ENCODE peak calls at places on chromosomes 2 and 18, in six cellular contexts. A, G, E, L, X and P are unnamed samples.

GRCh38 chr2:65361623-65362022 is 70.8 kb downstream of the SPRED2 start:
- DNase-seq in A (peak; percentile 58), G (no peak), E (no peak), L (no peak), X (no peak), P (no peak)

GRCh38 chr2:84901593-84902120 is 3.8 kb upstream of the TMSB10 start:
- DNase-seq in A (peak; percentile 93), G (no peak), E (no peak), L (no peak), X (no peak), P (no peak)

GRCh38 chr2:207403950-207404349 is 125.8 kb upstream of the CREB1 start:
- DNase-seq in A (peak; percentile 74), G (no peak), E (no peak), L (no peak), X (no peak), P (no peak)

GRCh38 chr2:9319338-9319715 is 104.0 kb downstream of the ITGB1BP1 start:
- DNase-seq in A (no peak), G (no peak), E (no peak), L (no peak), X (no peak), P (no peak)

GRCh38 chr18:23828426-23828825 is 139.2 kb downstream of the LAMA3 start:
- DNase-seq in A (peak; percentile 72), G (no peak), E (peak; percentile 85), L (peak; percentile 62), X (peak; percentile 23), P (peak; percentile 96)

GRCh38 chr2:190677255-190677654 is 28.4 kb downstream of the NAB1 start:
- DNase-seq in A (no peak), G (no peak), E (no peak), L (no peak), X (no peak), P (no peak)

GRCh38 chr2:1784087-1784486 is 39.8 kb upstream of the PXDN start:
- DNase-seq in A (no peak), G (no peak), E (no peak), L (no peak), X (no peak), P (no peak)

GRCh38 chr2:218658671-218659257 is 659 bp downstream of the ZNF142 start:
- DNase-seq in A (peak; percentile 19), G (peak; percentile 36), E (no peak), L (peak; percentile 77), X (peak; percentile 51), P (peak; percentile 68)

GRCh38 chr2:105598404-105598803 is 146.3 kb upstream of the NCK2 start:
- DNase-seq in A (no peak), G (no peak), E (no peak), L (no peak), X (no peak), P (no peak)

GRCh38 chr2:154697422-154698237 is 865 bp upstream of the KCNJ3 start:
- DNase-seq in A (peak; percentile 1), G (peak; percentile 33), E (no peak), L (peak; percentile 55), X (no peak), P (no peak)

GRCh38 chr2:86648696-86649095 is 25.0 kb upstream of the RNF103 start:
- DNase-seq in A (no peak), G (no peak), E (no peak), L (no peak), X (no peak), P (no peak)

GRCh38 chr2:86646329-86646728 is 22.7 kb upstream of the RNF103 start:
- DNase-seq in A (no peak), G (no peak), E (no peak), L (no peak), X (no peak), P (no peak)

GRCh38 chr2:86649119-86649947 is 25.7 kb upstream of the RNF103 start:
- DNase-seq in A (no peak), G (no peak), E (no peak), L (peak; percentile 35), X (no peak), P (no peak)

GRCh38 chr2:86646865-86647264 is 23.2 kb upstream of the RNF103 start:
- DNase-seq in A (no peak), G (no peak), E (no peak), L (no peak), X (no peak), P (peak; percentile 19)

GRCh38 chr2:86650188-86650587 is 26.5 kb upstream of the RNF103 start:
- DNase-seq in A (no peak), G (no peak), E (no peak), L (no peak), X (no peak), P (no peak)
- H3K4me3 ChIP-seq in A (no peak overlapping the region), G (no peak overlapping the region), E (no peak overlapping the region), L (no peak overlapping the region), X (no peak overlapping the region), P (no peak overlapping the region)

GRCh38 chr2:72108121-72108520 is 39.5 kb downstream of the CYP26B1 start:
- DNase-seq in A (peak; percentile 30), G (no peak), E (no peak), L (no peak), X (no peak), P (peak; percentile 99)

GRCh38 chr2:72106978-72107377 is 40.7 kb downstream of the CYP26B1 start:
- DNase-seq in A (no peak), G (no peak), E (no peak), L (no peak), X (no peak), P (peak; percentile 67)

GRCh38 chr2:72103161-72103560 is 44.5 kb downstream of the CYP26B1 start:
- DNase-seq in A (no peak), G (no peak), E (no peak), L (no peak), X (no peak), P (no peak)

GRCh38 chr2:72103690-72104089 is 44.0 kb downstream of the CYP26B1 start:
- DNase-seq in A (no peak), G (no peak), E (no peak), L (no peak), X (no peak), P (no peak)

GRCh38 chr2:72104821-72105588 is 42.7 kb downstream of the CYP26B1 start:
- DNase-seq in A (no peak), G (no peak), E (no peak), L (no peak), X (no peak), P (no peak)
- TF ChIP-seq CTCF in A (no peak), G (no peak), E (no peak), L (no peak), X (no peak), P (no peak)

DNA sequence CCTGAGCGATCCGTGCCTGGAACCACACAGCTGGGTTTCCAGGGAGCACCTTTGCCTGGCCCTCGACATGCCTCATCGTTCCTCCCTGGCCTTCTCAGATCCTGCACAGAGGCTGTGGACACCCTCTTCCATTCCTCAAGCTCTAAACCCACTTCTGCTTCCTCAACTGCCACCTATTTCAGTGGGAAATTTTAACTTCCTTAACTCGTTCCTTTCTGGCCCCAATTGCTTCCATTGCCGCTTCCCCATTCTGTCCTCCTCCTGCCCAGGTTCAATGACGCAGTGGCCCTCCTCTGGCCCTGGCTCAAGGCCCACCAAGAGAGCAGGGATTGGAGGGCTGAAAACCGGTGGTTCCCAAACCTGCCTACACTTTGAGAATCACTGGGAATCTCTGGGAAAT is 4.8 kb upstream of the B3GNT7 start:
- DNase-seq in A (no peak), G (no peak), E (no peak), L (no peak), X (no peak), P (no peak)
- H3K36me3 ChIP-seq in A (no peaks in the 10 kb centered on the region), G (no peaks in the 10 kb centered on the region), E (no peaks in the 10 kb centered on the region), L (no peaks in the 10 kb centered on the region), X (no peaks in the 10 kb centered on the region), P (no peaks in the 10 kb centered on the region)

GRCh38 chr18:56086786-56087185 is 498.8 kb upstream of the TCF4 start:
- DNase-seq in A (no peak), G (no peak), E (no peak), L (no peak), X (no peak), P (no peak)

GRCh38 chr18:56086176-56086575 is 498.2 kb upstream of the TCF4 start:
- DNase-seq in A (peak; percentile 74), G (no peak), E (no peak), L (no peak), X (no peak), P (no peak)

GRCh38 chr18:56083889-56084288 is 495.9 kb upstream of the TCF4 start:
- DNase-seq in A (no peak), G (no peak), E (no peak), L (no peak), X (no peak), P (no peak)

GRCh38 chr18:56085561-56085960 is 497.6 kb upstream of the TCF4 start:
- DNase-seq in A (peak; percentile 95), G (no peak), E (no peak), L (no peak), X (no peak), P (peak; percentile 74)

GRCh38 chr18:56083097-56083865 is 495.3 kb upstream of the TCF4 start:
- DNase-seq in A (peak; percentile 74), G (no peak), E (no peak), L (peak; percentile 28), X (no peak), P (no peak)
- H3K4me3 ChIP-seq in A (no peak overlapping the region), G (no peak overlapping the region), E (no peak overlapping the region), L (no peak overlapping the region), X (no peak overlapping the region), P (no peak overlapping the region)

GRCh38 chr2:185610301-185610700 is 128.3 kb upstream of the FSIP2 start:
- DNase-seq in A (no peak), G (no peak), E (no peak), L (no peak), X (no peak), P (peak; percentile 10)

GRCh38 chr2:185607943-185608342 is 130.7 kb upstream of the FSIP2 start:
- DNase-seq in A (no peak), G (no peak), E (no peak), L (no peak), X (no peak), P (no peak)

DNA sequence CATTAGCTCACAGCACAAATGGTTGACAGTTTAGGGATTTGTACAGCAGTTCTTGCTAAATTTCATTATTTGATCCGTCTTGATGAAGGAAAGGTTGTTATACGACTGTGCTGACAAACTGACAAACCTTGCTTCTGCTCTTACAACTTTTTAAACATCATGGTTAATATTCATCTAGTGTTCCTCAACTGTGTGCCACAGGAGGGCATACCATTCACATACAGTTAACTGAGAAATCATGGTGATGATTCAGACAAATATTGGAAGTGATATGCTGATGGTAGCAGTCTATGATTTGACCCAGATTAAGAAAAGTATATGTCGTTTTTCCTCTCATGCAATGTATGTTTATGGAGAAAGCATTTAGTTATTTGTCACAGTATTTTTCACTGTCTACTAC is 129.8 kb upstream of the FSIP2 start:
- DNase-seq in A (peak; percentile 6), G (no peak), E (no peak), L (peak; percentile 13), X (no peak), P (peak; percentile 44)
- TF ChIP-seq CTCF in A (peak; percentile 9), G (no peak), E (peak; percentile 38), L (peak; percentile 43), X (no peak), P (peak; percentile 23)

DNA sequence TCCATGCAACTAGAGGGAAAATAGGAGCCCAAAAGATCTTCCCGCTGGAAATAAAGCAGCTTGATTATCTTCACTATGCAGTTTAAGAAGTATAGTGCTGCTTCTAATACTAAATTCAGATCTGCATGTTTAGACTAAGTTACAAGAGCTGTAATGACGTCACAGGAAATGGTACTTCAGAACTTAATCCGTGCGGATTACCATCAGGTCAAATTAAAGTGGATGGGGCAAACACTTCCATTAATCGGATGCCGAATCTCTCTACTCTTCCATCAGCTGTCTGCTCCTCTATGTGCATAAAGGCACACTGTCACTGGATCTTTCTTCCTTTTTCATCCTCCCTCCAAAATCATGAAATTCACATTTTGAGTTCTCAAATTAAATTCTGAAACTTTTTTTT is 52.6 kb downstream of the TRAPPC12 start:
- DNase-seq in A (no peak), G (no peak), E (no peak), L (no peak), X (no peak), P (no peak)
- H3K36me3 ChIP-seq in A (peaks cover 13% of the 10 kb centered on the region), G (no peaks in the 10 kb centered on the region), E (no peaks in the 10 kb centered on the region), L (no peaks in the 10 kb centered on the region), X (peaks cover 60% of the 10 kb centered on the region), P (peaks cover 11% of the 10 kb centered on the region)